ENCODE peak calls at places on chromosome 12, in ten cellular contexts. C is AG08396, M is cardiac fibroblast, R is endodermal cell, O is NCI-H2081 treated with DMSO at 0.1 percent for 48 hours, P is T follicular helper cell, K is HS-27A, S is NCI-H82, W is NCI-H1694 treated with DMSO at 0.1 percent for 48 hours, Y is NCI-H2171. X is an unnamed sample.

GRCh38 chr12:123497065-123497464 is 36.5 kb downstream of the RILPL1 start:
- DNase-seq in C (no peak), M (no peak), R (no peak), O (no peak), P (no peak), K (no peak), S (no peak), W (no peak), Y (no peak), X (no peak)

GRCh38 chr12:73225371-73225937 is 953.3 kb downstream of the TRHDE start:
- DNase-seq in C (no peak), M (no peak), R (no peak), O (no peak), P (no peak), K (no peak), S (peak), W (no peak), Y (no peak), X (no peak)

GRCh38 chr12:88650715-88651114 is 70.4 kb upstream of the KITLG start:
- DNase-seq in C (peak), M (peak), R (no peak), O (no peak), P (no peak), K (no peak), S (no peak), W (no peak), Y (no peak), X (no peak)

GRCh38 chr12:101287357-101287756 is 7.5 kb downstream of the UTP20 start:
- DNase-seq in C (no peak), M (no peak), R (no peak), O (no peak), P (no peak), K (no peak), S (no peak), W (no peak), Y (no peak), X (no peak)

GRCh38 chr12:106032141-106032925 is 106.4 kb downstream of the NUAK1 start:
- DNase-seq in C (no peak), M (no peak), R (no peak), O (no peak), P (no peak), K (no peak), S (no peak), W (no peak), Y (no peak), X (no peak)

GRCh38 chr12:5034605-5035004 is 9.1 kb upstream of the KCNA5 start:
- DNase-seq in C (no peak), M (no peak), R (no peak), O (no peak), P (no peak), K (no peak), S (no peak), W (no peak), Y (no peak), X (no peak)

GRCh38 chr12:93790472-93791152 is 113.4 kb downstream of the CRADD start:
- DNase-seq in C (peak), M (peak), R (no peak), O (no peak), P (no peak), K (peak), S (no peak), W (no peak), Y (no peak), X (no peak)

GRCh38 chr12:132708150-132708549 is 2.5 kb upstream of the PGAM5 start:
- DNase-seq in C (no peak), M (no peak), R (no peak), O (no peak), P (no peak), K (no peak), S (no peak), W (no peak), Y (no peak), X (no peak)

X was measured in GM20000.